ENCODE peak calls at places on chromosomes 13 and 19, in six cellular contexts. E is A549, X is cardiac fibroblast, D is gastrocnemius medialis, W is AG04450, M is upper lobe of right lung. U is an unnamed sample.

GRCh38 chr13:23552171-23552570 is 18.0 kb upstream of the TNFRSF19 start:
- DNase-seq in W (no peak), X (no peak), D (no peak), M (no peak), E (no peak), U (no peak)

GRCh38 chr19:29662604-29663404 is 2.5 kb upstream of the PLEKHF1 start:
- DNase-seq in X (peak; percentile 91), E (no peak), W (peak; percentile 85), M (peak; percentile 65), D (no peak), U (peak; percentile 56)

GRCh38 chr19:52640916-52641315 is 2.8 kb upstream of the ZNF83 start:
- DNase-seq in W (no peak), M (no peak), X (no peak), E (no peak), D (no peak), U (no peak)

GRCh38 chr19:16799740-16800139 is 29.5 kb upstream of the SIN3B start:
- DNase-seq in W (no peak), X (no peak), M (no peak), E (no peak), D (no peak), U (no peak)

GRCh38 chr13:21735621-21736401 is 64.9 kb downstream of the FGF9 start:
- DNase-seq in E (no peak), D (no peak), W (no peak), M (no peak), X (no peak), U (no peak)

GRCh38 chr19:29478578-29479565 is 46.9 kb upstream of the VSTM2B start:
- DNase-seq in E (peak; percentile 55), D (no peak), M (no peak), X (no peak), W (no peak), U (no peak)

GRCh38 chr13:51004111-51004865 is 94.7 kb downstream of the RNASEH2B start:
- DNase-seq in D (no peak), W (no peak), X (no peak), E (no peak), M (no peak), U (no peak)

GRCh38 chr19:49771674-49772139 is 4.9 kb downstream of the AP2A1 start:
- DNase-seq in M (no peak), E (no peak), D (no peak), W (no peak), X (no peak), U (no peak)

GRCh38 chr13:20716951-20717350 is 13.5 kb downstream of the IL17D start:
- DNase-seq in M (no peak), D (peak; percentile 76), E (no peak), W (no peak), X (no peak), U (no peak)

GRCh38 chr13:99721606-99722384 is 220.5 kb downstream of the TM9SF2 start:
- DNase-seq in M (no peak), W (no peak), D (no peak), E (no peak), X (no peak), U (no peak)

GRCh38 chr19:35908977-35909683 is 1.0 kb upstream of the TYROBP start:
- DNase-seq in D (peak; percentile 50), W (no peak), E (no peak), X (no peak), M (peak; percentile 92), U (no peak)

GRCh38 chr13:20241593-20241992 is 9.5 kb upstream of the GJB6 start:
- DNase-seq in W (no peak), M (no peak), X (no peak), E (no peak), D (no peak), U (no peak)

GRCh38 chr13:30774214-30774730 is 38.9 kb downstream of the ALOX5AP start:
- DNase-seq in D (no peak), M (no peak), W (no peak), X (no peak), E (no peak), U (no peak)

GRCh38 chr19:6056801-6057650 is 53.3 kb downstream of the RFX2 start:
- DNase-seq in M (no peak), E (peak; percentile 51), X (peak; percentile 97), D (peak; percentile 70), W (peak; percentile 65), U (peak; percentile 57)

GRCh38 chr19:55199620-55200204 is 9.6 kb downstream of the PTPRH start:
- DNase-seq in W (no peak), X (no peak), D (no peak), E (no peak), M (no peak), U (no peak)

GRCh38 chr19:36169084-36169760 is 17.0 kb upstream of the COX7A1 start:
- DNase-seq in E (no peak), X (no peak), W (no peak), M (no peak), D (no peak), U (no peak)

GRCh38 chr19:17469092-17469370 is 1.3 kb upstream of the SLC27A1 start:
- DNase-seq in D (no peak), X (no peak), E (no peak), W (no peak), M (no peak), U (no peak)

GRCh38 chr19:32677657-32678056 is 2.0 kb downstream of the RGS9BP start:
- DNase-seq in M (no peak), E (no peak), X (no peak), D (no peak), W (no peak), U (no peak)

GRCh38 chr13:51797664-51798488 is 6.1 kb downstream of the DHRS12 start:
- DNase-seq in D (no peak), W (no peak), E (peak; percentile 44), X (peak; percentile 72), M (no peak), U (no peak)

GRCh38 chr13:52925221-52925620 is 76.8 kb upstream of the PCDH8 start:
- DNase-seq in D (no peak), E (no peak), M (no peak), X (no peak), W (no peak), U (no peak)

GRCh38 chr13:99322297-99323103 is 15.3 kb upstream of the GPR183 start:
- DNase-seq in D (no peak), X (peak; percentile 81), M (no peak), E (no peak), W (no peak), U (peak; percentile 59)

GRCh38 chr13:23851106-23851505 is 38.1 kb downstream of the MIPEP start:
- DNase-seq in X (peak; percentile 79), E (no peak), W (no peak), D (no peak), M (no peak), U (peak; percentile 40)

GRCh38 chr13:26560456-26560855 is 3.0 kb downstream of the WASF3 start:
- DNase-seq in E (no peak), W (no peak), X (no peak), D (no peak), M (no peak), U (no peak)

DNA sequence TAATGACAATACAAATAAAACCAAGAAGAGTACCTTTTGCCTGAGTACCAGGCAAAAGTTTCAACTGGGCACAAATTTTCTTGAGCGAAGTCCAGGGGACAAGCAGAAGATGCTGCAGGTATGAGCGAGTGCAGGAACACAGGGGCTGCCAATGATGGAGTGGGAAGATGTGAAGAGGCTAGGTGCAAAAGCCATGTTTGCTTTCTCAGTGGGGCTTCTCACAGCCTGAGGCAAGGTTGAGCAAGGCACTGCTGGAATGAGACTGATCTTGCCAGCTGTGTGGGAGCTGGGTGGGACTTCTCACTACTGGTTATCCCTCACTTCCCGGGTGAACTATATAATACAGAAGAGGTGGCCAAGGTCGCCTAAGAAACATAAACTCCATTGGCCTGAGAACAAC is 1200.7 kb downstream of the SLITRK1 start:
- DNase-seq in W (no peak), E (no peak), X (no peak), D (no peak), M (no peak), U (no peak)
- H3K4me3 ChIP-seq in W (no peak overlapping the region), E (no peak overlapping the region), X (no peak overlapping the region), D (no peak overlapping the region), M (no peak overlapping the region), U (no peak overlapping the region)

GRCh38 chr19:589693-590395 is at the start of gene HCN2:
- DNase-seq in W (no peak), X (no peak), D (no peak), M (no peak), E (no peak), U (no peak)

GRCh38 chr19:590396-590745 is 690 bp downstream of the HCN2 start:
- DNase-seq in W (no peak), M (no peak), X (peak; percentile 36), E (no peak), D (no peak), U (no peak)

GRCh38 chr19:588093-588742 is 1.5 kb upstream of the HCN2 start:
- DNase-seq in W (no peak), D (no peak), E (no peak), M (peak; percentile 83), X (peak; percentile 70), U (peak; percentile 53)

GRCh38 chr19:590750-591098 is 1.0 kb downstream of the HCN2 start:
- DNase-seq in D (no peak), E (no peak), X (no peak), W (no peak), M (no peak), U (no peak)

GRCh38 chr19:588758-589692 is 656 bp upstream of the HCN2 start:
- DNase-seq in W (no peak), D (no peak), E (no peak), M (no peak), X (no peak), U (no peak)
- H3K4me3 ChIP-seq in W (no peak overlapping the region), D (no peak overlapping the region), E (peak overlapping the region; percentile 49), M (no peak overlapping the region), X (no peak overlapping the region), U (peak overlapping the region; percentile 26)

GRCh38 chr19:31350033-31350692 is 927 bp upstream of the TSHZ3 start:
- DNase-seq in W (no peak), D (no peak), X (peak; percentile 42), E (no peak), M (no peak), U (no peak)

GRCh38 chr19:31347828-31348314 is 1.4 kb downstream of the TSHZ3 start:
- DNase-seq in M (no peak), W (no peak), D (no peak), E (no peak), X (peak; percentile 61), U (no peak)

GRCh38 chr19:31350693-31351211 is 1.5 kb upstream of the TSHZ3 start:
- DNase-seq in W (no peak), D (no peak), M (peak; percentile 81), E (no peak), X (peak; percentile 48), U (no peak)

GRCh38 chr19:31348416-31349159 is 648 bp downstream of the TSHZ3 start:
- DNase-seq in D (no peak), E (no peak), X (peak; percentile 57), M (no peak), W (no peak), U (no peak)

GRCh38 chr19:31349160-31349881 is at the start of gene TSHZ3:
- DNase-seq in W (no peak), E (peak; percentile 43), X (peak; percentile 91), M (peak; percentile 84), D (peak; percentile 48), U (peak; percentile 62)
- H3K4me3 ChIP-seq in W (peak within 1 kb of the TSS; percentile 88), E (peak within 1 kb of the TSS; percentile 84), X (peak within 1 kb of the TSS; percentile 69), M (peak within 1 kb of the TSS; percentile 81), D (peak within 1 kb of the TSS; percentile 74), U (peak within 1 kb of the TSS; percentile 77)

DNA sequence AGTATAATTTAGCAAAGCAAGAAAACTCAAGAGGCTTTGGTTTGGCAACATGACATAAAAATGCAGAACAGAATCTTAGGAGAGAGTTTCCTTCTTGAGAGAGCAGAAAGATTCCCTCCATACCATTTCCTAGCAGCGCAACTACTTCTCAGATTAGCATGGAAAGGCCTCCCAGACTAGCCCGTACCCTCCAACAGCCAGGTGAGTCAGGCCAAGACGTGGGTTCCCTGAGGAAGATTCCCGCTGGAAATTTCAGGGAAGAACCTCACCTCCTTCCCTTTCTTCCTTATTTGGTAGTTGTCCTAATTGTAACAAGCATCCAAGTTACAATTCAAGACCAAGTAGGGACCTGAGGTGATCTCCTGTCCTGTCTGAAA is 12.3 kb downstream of the COL4A2 start:
- DNase-seq in W (no peak), M (no peak), E (no peak), D (no peak), X (no peak), U (no peak)
- H3K4me3 ChIP-seq in W (no peak overlapping the region), M (no peak overlapping the region), E (no peak overlapping the region), D (no peak overlapping the region), X (no peak overlapping the region), U (no peak overlapping the region)

U was measured in skeletal muscle cell.